ENCODE peak calls at places on chromosome 3, in eight cellular contexts. L is cardiac muscle cell; H is psoas muscle; Y is adrenal gland; D is heart left ventricle; A is IMR-90; K is breast epithelium; I is CD8-positive, alpha-beta T cell. B is an unnamed sample.

GRCh38 chr3:63364909-63365308 is 86.8 kb downstream of the SYNPR start:
- DNase-seq in L (peak; percentile 63), H (no peak), Y (no peak), D (no peak), A (no peak), K (no peak), I (no peak), B (peak; percentile 34)

GRCh38 chr3:65963787-65964707 is 74.7 kb downstream of the MAGI1 start:
- DNase-seq in L (no peak), H (no peak), Y (peak; percentile 56), D (no peak), A (peak; percentile 93), K (no peak), I (no peak), B (no peak)

GRCh38 chr3:187743195-187744141 is 1.8 kb downstream of the BCL6 start:
- DNase-seq in L (peak; percentile 64), H (peak; percentile 77), Y (peak; percentile 74), D (peak; percentile 72), A (peak; percentile 46), K (peak; percentile 76), I (peak; percentile 50), B (no peak)

GRCh38 chr3:5186089-5186853 is 1.2 kb upstream of the EDEM1 start:
- DNase-seq in L (no peak), H (no peak), Y (peak; percentile 35), D (no peak), A (no peak), K (no peak), I (no peak), B (no peak)

GRCh38 chr3:13289771-13290285 is 130.3 kb downstream of the NUP210 start:
- DNase-seq in L (no peak), H (no peak), Y (no peak), D (no peak), A (no peak), K (no peak), I (no peak), B (no peak)

GRCh38 chr3:149564079-149564478 is 89.6 kb downstream of the TM4SF4 start:
- DNase-seq in L (no peak), H (no peak), Y (no peak), D (no peak), A (peak; percentile 74), K (no peak), I (no peak), B (no peak)

GRCh38 chr3:88005066-88005465 is 53.7 kb downstream of the CGGBP1 start:
- DNase-seq in L (peak; percentile 12), H (no peak), Y (no peak), D (no peak), A (peak; percentile 14), K (no peak), I (no peak), B (no peak)

GRCh38 chr3:186057594-186057993 is 51.3 kb downstream of the ETV5 start:
- DNase-seq in L (no peak), H (no peak), Y (no peak), D (no peak), A (peak; percentile 97), K (no peak), I (no peak), B (no peak)

GRCh38 chr3:16147226-16147625 is 27.3 kb upstream of the GALNT15 start:
- DNase-seq in L (no peak), H (no peak), Y (no peak), D (no peak), A (peak; percentile 72), K (no peak), I (no peak), B (no peak)

GRCh38 chr3:128665362-128666021 is 14.9 kb upstream of the RPN1 start:
- DNase-seq in L (no peak), H (no peak), Y (no peak), D (no peak), A (no peak), K (no peak), I (no peak), B (no peak)

GRCh38 chr3:150761831-150762661 is 923 bp downstream of the SIAH2 start:
- DNase-seq in L (peak; percentile 69), H (peak; percentile 45), Y (peak; percentile 82), D (peak; percentile 52), A (peak; percentile 56), K (peak; percentile 38), I (peak; percentile 36), B (peak; percentile 53)

GRCh38 chr3:104556372-104557078 is 810.2 kb upstream of the ALCAM start:
- DNase-seq in L (no peak), H (no peak), Y (no peak), D (no peak), A (no peak), K (no peak), I (no peak), B (no peak)

GRCh38 chr3:148158210-148158609 is 539.5 kb upstream of the AGTR1 start:
- DNase-seq in L (no peak), H (no peak), Y (peak; percentile 79), D (no peak), A (peak; percentile 62), K (no peak), I (no peak), B (peak; percentile 64)

GRCh38 chr3:52679811-52680210 is 5.9 kb downstream of the PBRM1 start:
- DNase-seq in L (no peak), H (no peak), Y (no peak), D (no peak), A (peak; percentile 67), K (no peak), I (no peak), B (no peak)

GRCh38 chr3:63972987-63973386 is 50.3 kb downstream of the PSMD6 start:
- DNase-seq in L (no peak), H (no peak), Y (no peak), D (no peak), A (no peak), K (no peak), I (no peak), B (no peak)

GRCh38 chr3:184525337-184526157 is 36.0 kb upstream of the EPHB3 start:
- DNase-seq in L (peak; percentile 39), H (no peak), Y (no peak), D (no peak), A (no peak), K (peak; percentile 49), I (no peak), B (no peak)

GRCh38 chr3:171774516-171774915 is 35.8 kb downstream of the PLD1 start:
- DNase-seq in L (no peak), H (no peak), Y (no peak), D (no peak), A (no peak), K (no peak), I (no peak), B (no peak)

GRCh38 chr3:21274000-21274671 is 476.9 kb downstream of the ZNF385D start:
- DNase-seq in L (no peak), H (no peak), Y (no peak), D (no peak), A (peak; percentile 17), K (no peak), I (no peak), B (no peak)

GRCh38 chr3:165883866-165884478 is 46.7 kb upstream of the BCHE start:
- DNase-seq in L (no peak), H (no peak), Y (no peak), D (no peak), A (no peak), K (no peak), I (no peak), B (no peak)

GRCh38 chr3:98741121-98741716 is 21.9 kb upstream of the ST3GAL6 start:
- DNase-seq in L (no peak), H (no peak), Y (peak; percentile 25), D (no peak), A (peak; percentile 70), K (no peak), I (no peak), B (no peak)

GRCh38 chr3:108145578-108145977 is 54.7 kb upstream of the CD47 start:
- DNase-seq in L (no peak), H (no peak), Y (no peak), D (no peak), A (no peak), K (no peak), I (no peak), B (no peak)

GRCh38 chr3:108150200-108150599 is 59.4 kb upstream of the CD47 start:
- DNase-seq in L (no peak), H (no peak), Y (no peak), D (no peak), A (no peak), K (no peak), I (no peak), B (peak; percentile 41)

GRCh38 chr3:108146139-108146538 is 55.3 kb upstream of the CD47 start:
- DNase-seq in L (no peak), H (no peak), Y (no peak), D (no peak), A (no peak), K (no peak), I (no peak), B (no peak)
- H3K9me3 ChIP-seq in L (no peaks in the 10 kb centered on the region), H (no peaks in the 10 kb centered on the region), Y (no peaks in the 10 kb centered on the region), D (peaks cover 7% of the 10 kb centered on the region), A (peaks cover 10% of the 10 kb centered on the region), K (no peaks in the 10 kb centered on the region), I (no peaks in the 10 kb centered on the region), B (no peaks in the 10 kb centered on the region)

GRCh38 chr3:42908675-42909074 is 2.7 kb downstream of the ZNF662 start:
- DNase-seq in L (no peak), H (no peak), Y (no peak), D (no peak), A (no peak), K (no peak), I (no peak), B (no peak)
- H3K9me3 ChIP-seq in L (no peaks in the 10 kb centered on the region), H (peaks cover 15% of the 10 kb centered on the region), Y (no peaks in the 10 kb centered on the region), D (peaks cover 26% of the 10 kb centered on the region), A (peaks cover 2% of the 10 kb centered on the region), K (peaks cover 22% of the 10 kb centered on the region), I (peaks cover 6% of the 10 kb centered on the region), B (no peaks in the 10 kb centered on the region)

DNA sequence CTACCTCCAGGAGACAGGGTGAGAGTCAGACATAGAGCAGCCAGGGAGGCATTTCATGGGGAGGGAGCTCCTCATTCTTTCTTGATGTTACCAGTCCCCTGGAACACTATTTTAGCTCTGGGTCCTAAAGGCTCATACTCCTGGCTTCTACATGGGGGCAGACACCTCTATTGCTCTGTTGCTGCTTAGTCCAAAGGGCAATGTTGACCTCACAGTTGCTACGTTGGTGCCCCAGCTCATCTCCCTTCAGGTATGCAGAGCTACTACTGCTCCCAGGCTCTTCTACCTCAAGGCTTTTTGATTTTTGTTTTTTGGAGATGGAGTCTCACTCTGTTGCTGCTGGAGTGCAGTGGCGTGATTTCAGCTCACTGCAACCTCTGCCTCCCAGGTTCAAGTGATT is 245.6 kb upstream of the LRRFIP2 start:
- DNase-seq in L (no peak), H (no peak), Y (no peak), D (no peak), A (no peak), K (no peak), I (no peak), B (no peak)
- H3K9me3 ChIP-seq in L (no peaks in the 10 kb centered on the region), H (peaks cover 4% of the 10 kb centered on the region), Y (no peaks in the 10 kb centered on the region), D (peaks cover 25% of the 10 kb centered on the region), A (peaks cover 7% of the 10 kb centered on the region), K (peaks cover 22% of the 10 kb centered on the region), I (peaks cover 3% of the 10 kb centered on the region), B (no peaks in the 10 kb centered on the region)

DNA sequence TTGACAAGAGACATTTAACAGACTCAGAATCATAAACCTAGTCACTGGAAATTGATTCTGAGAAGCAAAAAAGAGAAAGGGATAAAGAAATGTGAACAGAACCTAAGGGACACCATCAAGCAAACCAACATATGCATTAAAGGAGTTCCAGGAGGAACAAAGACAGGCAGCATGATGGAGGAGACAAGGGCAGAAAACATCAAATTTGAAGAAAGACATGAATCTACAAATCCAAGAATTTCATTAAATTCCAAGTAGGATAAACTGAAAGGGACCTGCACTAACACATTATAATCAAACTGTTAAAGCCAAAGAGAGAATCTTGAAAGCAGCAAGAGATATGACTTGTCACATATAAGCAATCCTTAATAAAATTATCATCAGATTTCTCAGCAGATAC is 122.3 kb downstream of the STT3B start:
- DNase-seq in L (no peak), H (no peak), Y (no peak), D (no peak), A (no peak), K (no peak), I (no peak), B (no peak)
- H3K9me3 ChIP-seq in L (no peaks in the 10 kb centered on the region), H (peaks cover 47% of the 10 kb centered on the region), Y (no peaks in the 10 kb centered on the region), D (peaks cover 73% of the 10 kb centered on the region), A (peaks cover 16% of the 10 kb centered on the region), K (peaks cover 65% of the 10 kb centered on the region), I (peaks cover 41% of the 10 kb centered on the region), B (no peaks in the 10 kb centered on the region)